ENCODE peak calls at places on chromosome 1, in nine cellular contexts. I is psoas muscle, J is cardiac muscle cell, Z is fibroblast of lung, B is dorsolateral prefrontal cortex, V is AG04450, O is RWPE2, N is PC-9, R is body of pancreas. T is an unnamed sample.

GRCh38 chr1:197619008-197619640 is 156.2 kb downstream of the DENND1B start:
- DNase-seq in I (no peak), J (no peak), Z (peak), B (no peak), V (no peak), O (no peak), N (peak), R (no peak), T (no peak)

GRCh38 chr1:29478879-29479278 is 242.6 kb downstream of the PTPRU start:
- DNase-seq in I (no peak), J (no peak), Z (no peak), B (no peak), V (no peak), O (no peak), N (no peak), R (no peak), T (no peak)

GRCh38 chr1:203324103-203325003 is 19.0 kb downstream of the BTG2 start:
- DNase-seq in I (no peak), J (no peak), Z (no peak), B (no peak), V (no peak), O (no peak), N (no peak), R (no peak), T (no peak)

GRCh38 chr1:48044311-48044710 is 47.1 kb upstream of the TRABD2B start:
- DNase-seq in I (no peak), J (no peak), Z (no peak), B (no peak), V (no peak), O (no peak), N (no peak), R (no peak), T (no peak)

GRCh38 chr1:115676498-115677171 is 34.9 kb downstream of the VANGL1 start:
- DNase-seq in I (no peak), J (no peak), Z (peak), B (no peak), V (no peak), O (no peak), N (no peak), R (no peak), T (no peak)

GRCh38 chr1:54542120-54542961 is 5.7 kb upstream of the ACOT11 start:
- DNase-seq in I (peak), J (peak), Z (peak), B (peak), V (no peak), O (peak), N (peak), R (peak), T (peak)

GRCh38 chr1:211480941-211481545 is 10.9 kb downstream of the RD3 start:
- DNase-seq in I (no peak), J (no peak), Z (no peak), B (no peak), V (no peak), O (no peak), N (no peak), R (no peak), T (no peak)

GRCh38 chr1:92486251-92487077 is at the start of gene GFI1:
- DNase-seq in I (peak), J (peak), Z (no peak), B (no peak), V (no peak), O (no peak), N (no peak), R (peak), T (peak)

GRCh38 chr1:201790261-201790660 is 38.7 kb upstream of the IPO9 start:
- DNase-seq in I (no peak), J (no peak), Z (peak), B (no peak), V (no peak), O (no peak), N (no peak), R (no peak), T (no peak)

GRCh38 chr1:3560199-3560955 is 50.9 kb downstream of the MEGF6 start:
- DNase-seq in I (no peak), J (no peak), Z (no peak), B (no peak), V (no peak), O (no peak), N (no peak), R (no peak), T (no peak)

GRCh38 chr1:240474133-240474614 is 137.8 kb downstream of the GREM2 start:
- DNase-seq in I (no peak), J (no peak), Z (peak), B (no peak), V (peak), O (no peak), N (no peak), R (no peak), T (no peak)

GRCh38 chr1:40385437-40386310 is 12.1 kb downstream of the SMAP2 start:
- DNase-seq in I (no peak), J (no peak), Z (no peak), B (no peak), V (no peak), O (no peak), N (no peak), R (no peak), T (peak)

GRCh38 chr1:115239148-115239820 is 98.8 kb downstream of the NGF start:
- DNase-seq in I (no peak), J (no peak), Z (peak), B (no peak), V (peak), O (no peak), N (no peak), R (no peak), T (no peak)

GRCh38 chr1:33292726-33293340 is 28.1 kb downstream of the A3GALT2 start:
- DNase-seq in I (no peak), J (no peak), Z (peak), B (peak), V (no peak), O (peak), N (no peak), R (no peak), T (no peak)

GRCh38 chr1:56502700-56503245 is 76.6 kb downstream of the PLPP3 start:
- DNase-seq in I (no peak), J (no peak), Z (peak), B (no peak), V (no peak), O (no peak), N (no peak), R (no peak), T (no peak)

GRCh38 chr1:37177230-37177864 is 143.0 kb upstream of the GRIK3 start:
- DNase-seq in I (no peak), J (peak), Z (no peak), B (peak), V (no peak), O (no peak), N (no peak), R (peak), T (no peak)

GRCh38 chr1:226631229-226632000 is 82.9 kb downstream of the STUM start:
- DNase-seq in I (no peak), J (no peak), Z (no peak), B (no peak), V (no peak), O (no peak), N (no peak), R (no peak), T (no peak)

GRCh38 chr1:50637460-50637859 is 214.2 kb upstream of the DMRTA2 start:
- DNase-seq in I (no peak), J (no peak), Z (no peak), B (no peak), V (no peak), O (no peak), N (no peak), R (no peak), T (no peak)

GRCh38 chr1:18575620-18576019 is 55.0 kb upstream of the PAX7 start:
- DNase-seq in I (no peak), J (peak), Z (peak), B (no peak), V (no peak), O (no peak), N (no peak), R (peak), T (no peak)

GRCh38 chr1:43833013-43833412 is 100.6 kb upstream of the ARTN start:
- DNase-seq in I (no peak), J (no peak), Z (no peak), B (no peak), V (no peak), O (no peak), N (no peak), R (no peak), T (no peak)

GRCh38 chr1:12657060-12657866 is 13.4 kb downstream of the AADACL4 start:
- DNase-seq in I (no peak), J (no peak), Z (no peak), B (no peak), V (no peak), O (no peak), N (no peak), R (no peak), T (no peak)

GRCh38 chr1:59672851-59673574 is 141.7 kb upstream of the HOOK1 start:
- DNase-seq in I (no peak), J (no peak), Z (peak), B (no peak), V (no peak), O (peak), N (no peak), R (no peak), T (no peak)

GRCh38 chr1:223707270-223708000 is 4.9 kb upstream of the CAPN2 start:
- DNase-seq in I (peak), J (no peak), Z (peak), B (no peak), V (peak), O (peak), N (peak), R (peak), T (no peak)

GRCh38 chr1:6205849-6206845 is at the start of gene RNF207:
- DNase-seq in I (peak), J (peak), Z (peak), B (no peak), V (no peak), O (peak), N (peak), R (peak), T (peak)

GRCh38 chr1:224733021-224733911 is 117.1 kb downstream of the CNIH3 start:
- DNase-seq in I (no peak), J (peak), Z (peak), B (no peak), V (no peak), O (no peak), N (peak), R (no peak), T (no peak)

GRCh38 chr1:241596633-241597032 is 43.5 kb downstream of the CHML start:
- DNase-seq in I (no peak), J (no peak), Z (no peak), B (no peak), V (no peak), O (no peak), N (no peak), R (no peak), T (no peak)

GRCh38 chr1:221063651-221064050 is 184.4 kb downstream of the HLX start:
- DNase-seq in I (no peak), J (no peak), Z (no peak), B (no peak), V (no peak), O (no peak), N (no peak), R (no peak), T (no peak)

GRCh38 chr1:6241107-6241886 is 2.7 kb upstream of the HES3 start:
- DNase-seq in I (no peak), J (no peak), Z (no peak), B (no peak), V (no peak), O (no peak), N (no peak), R (no peak), T (no peak)

GRCh38 chr1:238648756-238649155 is 737.6 kb upstream of the CHRM3 start:
- DNase-seq in I (no peak), J (no peak), Z (peak), B (no peak), V (no peak), O (no peak), N (no peak), R (no peak), T (no peak)

GRCh38 chr1:215819114-215819513 is 252.0 kb downstream of the KCTD3 start:
- DNase-seq in I (no peak), J (no peak), Z (peak), B (no peak), V (peak), O (no peak), N (no peak), R (no peak), T (no peak)

GRCh38 chr1:171742577-171742922 is 685 bp upstream of the VAMP4 start:
- DNase-seq in I (no peak), J (peak), Z (peak), B (no peak), V (no peak), O (no peak), N (no peak), R (peak), T (peak)

GRCh38 chr1:24970399-24970753 is 40.3 kb upstream of the RUNX3 start:
- DNase-seq in I (no peak), J (peak), Z (peak), B (no peak), V (no peak), O (peak), N (no peak), R (no peak), T (no peak)

GRCh38 chr1:116164056-116164889 is 53.1 kb downstream of the MAB21L3 start:
- DNase-seq in I (peak), J (peak), Z (no peak), B (peak), V (no peak), O (no peak), N (no peak), R (no peak), T (no peak)

DNA sequence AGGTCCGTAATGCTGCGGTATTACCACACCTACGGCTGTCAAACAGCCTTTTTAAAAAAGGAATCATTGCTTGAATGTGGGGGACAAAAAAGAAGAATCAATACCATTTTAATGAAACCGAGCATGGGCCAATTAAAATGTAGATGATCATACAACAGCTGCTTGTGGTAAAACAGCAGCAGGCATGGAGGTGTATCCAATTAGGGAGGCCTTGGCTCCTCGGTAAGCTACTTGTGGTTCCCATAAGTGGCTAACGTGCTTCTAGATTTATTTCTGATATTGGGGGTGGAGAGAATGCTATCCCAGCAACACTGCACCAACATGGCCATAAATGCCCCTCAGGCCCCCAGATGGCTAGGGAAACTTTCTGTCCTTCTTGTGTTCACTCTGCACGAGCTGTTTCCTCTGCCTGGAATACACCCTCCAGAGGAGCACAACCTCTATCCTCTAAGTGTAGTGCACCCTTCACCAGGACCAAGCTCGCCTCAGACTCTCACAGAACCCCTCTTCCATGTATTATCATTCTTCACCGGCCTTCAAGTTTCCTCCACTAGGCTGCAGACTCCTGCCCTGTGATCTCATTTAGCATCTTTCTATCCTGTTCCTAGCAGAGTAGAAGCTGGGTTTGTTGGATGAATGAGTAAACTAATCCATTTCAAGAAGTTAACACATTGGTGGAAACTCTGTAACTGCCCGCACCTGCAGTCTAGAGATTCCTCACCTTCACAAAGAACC is 1.6 kb downstream of the PTPN14 start:
- DNase-seq in I (no peak), J (no peak), Z (peak), B (no peak), V (no peak), O (no peak), N (peak), R (no peak), T (no peak)
- H3K27ac ChIP-seq in I (peak), J (no peak), Z (no peak), B (no peak), V (peak), O (peak), N (peak), R (peak), T (no peak)

GRCh38 chr1:234544094-234544579 is 65.2 kb upstream of the TARBP1 start:
- DNase-seq in I (peak), J (peak), Z (peak), B (peak), V (peak), O (no peak), N (no peak), R (peak), T (no peak)

GRCh38 chr1:234543442-234544093 is 64.6 kb upstream of the TARBP1 start:
- DNase-seq in I (no peak), J (peak), Z (no peak), B (no peak), V (no peak), O (no peak), N (no peak), R (peak), T (no peak)

GRCh38 chr1:234546890-234547788 is 62.8 kb downstream of the IRF2BP2 start:
- DNase-seq in I (no peak), J (no peak), Z (peak), B (no peak), V (no peak), O (no peak), N (no peak), R (no peak), T (no peak)

GRCh38 chr1:234546387-234546704 is 63.6 kb downstream of the IRF2BP2 start:
- DNase-seq in I (no peak), J (no peak), Z (no peak), B (no peak), V (no peak), O (no peak), N (no peak), R (no peak), T (no peak)

DNA sequence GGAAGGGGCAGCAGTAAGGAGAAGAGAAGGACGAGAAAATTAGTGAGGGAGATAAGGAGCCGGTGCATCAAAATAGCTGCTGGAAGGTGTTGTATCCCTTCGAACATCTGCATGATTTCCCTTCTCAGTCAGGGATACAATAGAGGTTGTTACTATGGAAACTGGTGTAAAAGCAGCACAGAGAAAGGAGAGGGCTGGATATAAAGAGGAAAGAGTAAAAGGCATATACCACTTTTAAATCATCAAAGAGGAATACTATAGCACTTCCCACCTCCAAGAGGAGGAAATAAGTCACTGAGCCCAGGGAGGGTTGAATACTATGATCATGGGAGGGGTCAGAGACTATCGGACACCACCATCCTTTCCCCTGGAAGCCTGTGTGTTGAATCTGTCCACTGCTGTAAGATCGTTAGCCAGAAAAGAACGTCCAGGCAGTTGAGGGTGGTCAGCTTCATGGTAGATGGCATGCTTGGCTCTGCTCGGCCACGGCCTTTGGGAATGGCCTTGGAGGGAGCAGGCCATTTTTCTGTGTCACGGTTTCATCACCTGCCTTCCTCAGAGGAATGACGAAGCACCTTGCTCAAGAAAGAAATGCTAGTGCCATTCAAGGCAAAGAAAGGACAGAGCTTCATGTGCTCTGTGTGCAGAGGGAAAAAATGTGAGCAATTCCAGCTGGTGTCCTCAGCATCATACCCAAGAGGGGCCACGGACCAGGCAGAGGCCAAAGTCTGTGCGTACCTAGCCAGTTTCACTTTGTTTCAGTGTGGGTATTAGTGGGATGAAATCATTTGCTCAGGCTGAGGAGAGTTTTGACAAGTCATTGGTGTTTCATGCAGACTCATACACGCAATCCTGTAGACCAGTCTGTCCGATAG is 64.2 kb downstream of the IRF2BP2 start:
- DNase-seq in I (no peak), J (no peak), Z (no peak), B (no peak), V (no peak), O (no peak), N (no peak), R (peak), T (no peak)
- H3K27ac ChIP-seq in I (peak), J (peak), Z (no peak), B (peak), V (peak), O (no peak), N (no peak), R (peak), T (no peak)

GRCh38 chr1:62426238-62426637 is 10.6 kb upstream of the USP1 start:
- DNase-seq in I (no peak), J (no peak), Z (no peak), B (no peak), V (no peak), O (no peak), N (no peak), R (no peak), T (no peak)
- H3K27ac ChIP-seq in I (no peak), J (no peak), Z (no peak), B (no peak), V (no peak), O (peak), N (no peak), R (no peak), T (no peak)

GRCh38 chr1:15953791-15954201 is 22.1 kb downstream of the ZBTB17 start:
- DNase-seq in I (no peak), J (peak), Z (no peak), B (no peak), V (no peak), O (no peak), N (no peak), R (no peak), T (no peak)
- H3K27ac ChIP-seq in I (no peak), J (peak), Z (peak), B (no peak), V (no peak), O (peak), N (peak), R (no peak), T (peak)

GRCh38 chr1:236501093-236501492 is 22.7 kb upstream of the LGALS8 start:
- DNase-seq in I (no peak), J (no peak), Z (no peak), B (no peak), V (no peak), O (no peak), N (no peak), R (no peak), T (no peak)

GRCh38 chr1:236497908-236498307 is 25.9 kb upstream of the LGALS8 start:
- DNase-seq in I (no peak), J (no peak), Z (no peak), B (no peak), V (no peak), O (no peak), N (no peak), R (no peak), T (no peak)

GRCh38 chr1:236502579-236502971 is 21.2 kb upstream of the LGALS8 start:
- DNase-seq in I (no peak), J (no peak), Z (peak), B (no peak), V (no peak), O (no peak), N (peak), R (no peak), T (no peak)

GRCh38 chr1:236507022-236507700 is 16.6 kb upstream of the LGALS8 start:
- DNase-seq in I (no peak), J (no peak), Z (peak), B (peak), V (no peak), O (no peak), N (peak), R (peak), T (no peak)

GRCh38 chr1:236502972-236503639 is 20.7 kb upstream of the LGALS8 start:
- DNase-seq in I (peak), J (peak), Z (peak), B (no peak), V (peak), O (no peak), N (peak), R (peak), T (no peak)
- H3K27ac ChIP-seq in I (no peak), J (no peak), Z (no peak), B (no peak), V (peak), O (no peak), N (peak), R (peak), T (no peak)

DNA sequence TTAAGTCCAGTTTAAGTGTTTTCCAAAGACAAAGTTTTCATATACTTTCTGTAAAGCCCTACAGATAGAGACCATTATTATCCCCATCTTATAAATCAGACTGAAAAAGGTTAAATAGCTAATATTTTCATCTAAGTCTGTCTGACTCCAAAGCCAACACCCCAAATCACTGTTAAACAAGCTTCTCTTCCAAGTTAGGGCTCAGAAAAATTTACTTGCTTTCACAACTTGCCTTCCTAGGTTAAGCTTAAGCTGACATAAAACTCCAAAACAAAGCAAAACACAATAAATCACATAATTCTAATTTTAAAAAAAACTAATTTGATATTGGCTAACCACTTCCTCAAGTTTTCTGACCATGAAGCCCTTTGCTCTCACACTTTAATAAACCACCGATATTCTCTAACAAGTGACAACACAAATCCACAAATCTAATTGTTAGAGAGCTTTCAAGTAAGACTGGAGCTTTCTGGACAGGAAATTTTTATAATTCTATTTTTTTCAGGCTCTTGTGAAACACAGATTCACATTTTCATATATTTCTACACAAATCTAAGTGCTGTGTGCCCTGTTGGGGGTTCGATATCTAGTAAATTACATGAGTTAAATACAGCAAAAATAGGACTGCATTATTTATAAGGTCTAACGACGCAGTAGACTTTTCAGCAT is 2.2 kb downstream of the GNG12 start:
- DNase-seq in I (no peak), J (no peak), Z (no peak), B (no peak), V (no peak), O (no peak), N (no peak), R (no peak), T (no peak)
- H3K27ac ChIP-seq in I (peak), J (peak), Z (peak), B (no peak), V (peak), O (peak), N (peak), R (peak), T (no peak)

T was measured in effector memory CD4-positive, alpha-beta T cell.